ENCODE peak calls at places on chromosomes 16 and 17, in nine cellular contexts. X is suprapubic skin, K is keratinocyte, M is activated T-cell treated with anti-CD3 and anti-CD28 coated beads for 1 hour, B is germinal center, W is GM03348, P is transverse colon, L is endodermal cell, O is NCI-H510A treated with DMSO at 0.1 percent for 48 hours. T is an unnamed sample.
A peak's percentile ranks its signal among the peaks of the same experiment; 100 is the strongest.

GRCh38 chr17:82929676-82930042 is 89.8 kb upstream of the ZNF750 start:
- DNase-seq in X (peak; percentile 21), K (no peak), M (no peak), B (no peak), W (no peak), P (peak; percentile 4), L (no peak), O (no peak), T (no peak)

GRCh38 chr17:46044286-46044928 is 45.4 kb downstream of the STH start:
- DNase-seq in X (peak; percentile 82), K (no peak), M (peak; percentile 38), B (peak; percentile 45), W (peak; percentile 83), P (peak; percentile 81), L (peak; percentile 92), O (peak; percentile 78), T (peak; percentile 87)

GRCh38 chr16:6095414-6095813 is 997.8 kb upstream of the EEF2KMT start:
- DNase-seq in X (no peak), K (no peak), M (no peak), B (no peak), W (no peak), P (no peak), L (no peak), O (no peak), T (no peak)

GRCh38 chr17:17682293-17682736 is 1.1 kb downstream of the RAI1 start:
- DNase-seq in X (no peak), K (no peak), M (peak; percentile 19), B (peak; percentile 79), W (peak; percentile 81), P (peak; percentile 67), L (peak; percentile 62), O (no peak), T (peak; percentile 73)

GRCh38 chr17:40608061-40608581 is 39.5 kb downstream of the SMARCE1 start:
- DNase-seq in X (no peak), K (no peak), M (no peak), B (no peak), W (no peak), P (no peak), L (no peak), O (no peak), T (no peak)

GRCh38 chr16:46721885-46722284 is 26.3 kb downstream of the MYLK3 start:
- DNase-seq in X (peak; percentile 28), K (no peak), M (no peak), B (no peak), W (no peak), P (no peak), L (no peak), O (no peak), T (no peak)

GRCh38 chr16:28879261-28879840 is 1.1 kb downstream of the ATP2A1 start:
- DNase-seq in X (no peak), K (no peak), M (no peak), B (no peak), W (no peak), P (peak; percentile 22), L (peak; percentile 57), O (no peak), T (no peak)

GRCh38 chr17:78127240-78127887 is 1.2 kb downstream of the TMC6 start:
- DNase-seq in X (no peak), K (no peak), M (peak; percentile 49), B (peak; percentile 52), W (no peak), P (peak; percentile 75), L (peak; percentile 85), O (no peak), T (no peak)

GRCh38 chr16:54110582-54110981 is 176.0 kb downstream of the IRX3 start:
- DNase-seq in X (no peak), K (no peak), M (no peak), B (no peak), W (no peak), P (no peak), L (no peak), O (no peak), T (no peak)

GRCh38 chr17:36072431-36073121 is 8.5 kb downstream of the CCL18 start:
- DNase-seq in X (no peak), K (no peak), M (peak; percentile 29), B (peak; percentile 79), W (peak; percentile 54), P (peak; percentile 61), L (peak; percentile 95), O (no peak), T (peak; percentile 69)

GRCh38 chr16:10600792-10601443 is 20.5 kb upstream of the EMP2 start:
- DNase-seq in X (no peak), K (no peak), M (no peak), B (no peak), W (peak; percentile 67), P (no peak), L (no peak), O (no peak), T (peak; percentile 69)

GRCh38 chr16:89706446-89707260 is 5.1 kb upstream of the SPATA2L start:
- DNase-seq in X (no peak), K (no peak), M (no peak), B (no peak), W (no peak), P (no peak), L (no peak), O (no peak), T (peak; percentile 12)

GRCh38 chr17:8121531-8122390 is 2.1 kb downstream of the HES7 start:
- DNase-seq in X (no peak), K (no peak), M (no peak), B (no peak), W (peak; percentile 72), P (peak; percentile 67), L (peak; percentile 96), O (peak; percentile 69), T (peak; percentile 58)

GRCh38 chr16:27529962-27530361 is 19.8 kb downstream of the GTF3C1 start:
- DNase-seq in X (no peak), K (no peak), M (no peak), B (no peak), W (no peak), P (no peak), L (no peak), O (no peak), T (no peak)

GRCh38 chr17:18246880-18247612 is 11.5 kb downstream of the FLII start:
- DNase-seq in X (peak; percentile 87), K (no peak), M (no peak), B (peak; percentile 82), W (peak; percentile 77), P (peak; percentile 93), L (peak; percentile 99), O (peak; percentile 79), T (peak; percentile 62)

T was measured in AG20443.